ENCODE peak calls at places on chromosomes 1 and 21, in seven cellular contexts. One of them, this sample, is unnamed.

GRCh38 chr1:58017641-58018040 is 528.9 kb downstream of the OMA1 start:
- DNase-seq in SJSA1: no peak
- DNase-seq in hepatocyte: no peak
- DNase-seq in tibial nerve: no peak
- DNase-seq in psoas muscle: no peak
- DNase-seq in heart left ventricle: no peak
- DNase-seq in left ventricle myocardium inferior: no peak
- DNase-seq in this sample: no peak

GRCh38 chr1:161207173-161207572 is 5.0 kb downstream of the NDUFS2 start:
- DNase-seq in tibial nerve: no peak
- DNase-seq in left ventricle myocardium inferior: peak; percentile 52
- DNase-seq in hepatocyte: no peak
- DNase-seq in psoas muscle: peak; percentile 33
- DNase-seq in SJSA1: no peak
- DNase-seq in heart left ventricle: peak; percentile 82
- DNase-seq in this sample: no peak

GRCh38 chr1:36455386-36455785 is 5.1 kb upstream of the OSCP1 start:
- DNase-seq in hepatocyte: no peak
- DNase-seq in SJSA1: no peak
- DNase-seq in psoas muscle: no peak
- DNase-seq in tibial nerve: no peak
- DNase-seq in heart left ventricle: no peak
- DNase-seq in left ventricle myocardium inferior: no peak
- DNase-seq in this sample: no peak

GRCh38 chr1:152347116-152347728 is 12.6 kb downstream of the FLG2 start:
- DNase-seq in SJSA1: peak; percentile 57
- DNase-seq in tibial nerve: peak; percentile 90
- DNase-seq in hepatocyte: peak; percentile 8
- DNase-seq in heart left ventricle: no peak
- DNase-seq in left ventricle myocardium inferior: no peak
- DNase-seq in psoas muscle: no peak
- DNase-seq in this sample: peak; percentile 60

GRCh38 chr21:33949516-33950424 is 34.2 kb upstream of the ATP5PO start:
- DNase-seq in psoas muscle: no peak
- DNase-seq in heart left ventricle: no peak
- DNase-seq in hepatocyte: no peak
- DNase-seq in left ventricle myocardium inferior: no peak
- DNase-seq in tibial nerve: no peak
- DNase-seq in SJSA1: no peak
- DNase-seq in this sample: peak; percentile 65

GRCh38 chr1:180791806-180792205 is 120.9 kb upstream of the KIAA1614 start:
- DNase-seq in left ventricle myocardium inferior: no peak
- DNase-seq in heart left ventricle: no peak
- DNase-seq in SJSA1: no peak
- DNase-seq in hepatocyte: no peak
- DNase-seq in tibial nerve: no peak
- DNase-seq in psoas muscle: no peak
- DNase-seq in this sample: no peak

GRCh38 chr1:91981996-91982609 is 32.9 kb downstream of the BRDT start:
- DNase-seq in psoas muscle: no peak
- DNase-seq in SJSA1: no peak
- DNase-seq in heart left ventricle: no peak
- DNase-seq in left ventricle myocardium inferior: no peak
- DNase-seq in tibial nerve: no peak
- DNase-seq in hepatocyte: no peak
- DNase-seq in this sample: no peak

GRCh38 chr1:239856067-239856466 is 235.6 kb upstream of the FMN2 start:
- DNase-seq in tibial nerve: no peak
- DNase-seq in hepatocyte: no peak
- DNase-seq in SJSA1: no peak
- DNase-seq in psoas muscle: no peak
- DNase-seq in heart left ventricle: no peak
- DNase-seq in left ventricle myocardium inferior: no peak
- DNase-seq in this sample: no peak

GRCh38 chr1:44210595-44210994 is 2.7 kb upstream of the DMAP1 start:
- DNase-seq in heart left ventricle: no peak
- DNase-seq in hepatocyte: no peak
- DNase-seq in tibial nerve: no peak
- DNase-seq in psoas muscle: no peak
- DNase-seq in SJSA1: no peak
- DNase-seq in left ventricle myocardium inferior: no peak
- DNase-seq in this sample: no peak

DNA sequence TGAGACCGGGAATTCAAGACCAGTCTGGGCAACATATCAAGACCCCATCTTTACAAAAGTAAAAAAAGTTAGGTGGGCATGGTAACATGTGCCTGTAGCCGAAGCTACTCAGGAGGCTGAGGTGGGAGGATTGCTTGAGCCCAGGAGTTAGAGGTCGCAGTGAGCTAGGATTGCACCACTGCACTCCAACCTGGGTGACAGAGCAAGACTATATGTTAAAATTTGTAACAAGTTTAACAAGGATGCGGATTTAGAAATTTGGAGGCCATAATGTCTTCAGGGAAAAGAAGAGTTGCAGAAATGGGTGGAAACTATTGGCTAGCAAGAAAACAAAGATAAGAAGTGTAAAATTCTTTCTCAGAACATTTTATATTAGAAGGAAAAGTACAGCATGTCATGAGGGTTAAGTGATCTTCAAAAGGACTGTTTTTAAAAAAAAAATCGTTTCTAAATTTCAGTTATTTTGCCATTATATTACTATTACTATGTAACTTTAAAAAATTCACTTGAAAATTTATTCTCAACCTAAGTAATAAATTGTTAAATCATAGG is 17.6 kb downstream of the SOAT1 start:
- DNase-seq in heart left ventricle: no peak
- DNase-seq in tibial nerve: no peak
- DNase-seq in psoas muscle: no peak
- DNase-seq in SJSA1: no peak
- DNase-seq in hepatocyte: no peak
- DNase-seq in left ventricle myocardium inferior: no peak
- DNase-seq in this sample: no peak
- H3K27ac ChIP-seq in heart left ventricle: no peak overlapping the region
- H3K27ac ChIP-seq in tibial nerve: no peak overlapping the region
- H3K27ac ChIP-seq in psoas muscle: no peak overlapping the region
- H3K27ac ChIP-seq in SJSA1: no peak overlapping the region
- H3K27ac ChIP-seq in hepatocyte: peak overlapping the region; percentile 48
- H3K27ac ChIP-seq in left ventricle myocardium inferior: peak overlapping the region; percentile 41
- H3K27ac ChIP-seq in this sample: no peak overlapping the region

GRCh38 chr21:45556302-45556644 is 14.0 kb upstream of the SLC19A1 start:
- DNase-seq in hepatocyte: no peak
- DNase-seq in left ventricle myocardium inferior: no peak
- DNase-seq in heart left ventricle: no peak
- DNase-seq in SJSA1: no peak
- DNase-seq in tibial nerve: no peak
- DNase-seq in psoas muscle: no peak
- DNase-seq in this sample: no peak
- H3K4me3 ChIP-seq in hepatocyte: no peak overlapping the region
- H3K4me3 ChIP-seq in left ventricle myocardium inferior: peak overlapping the region; percentile 72
- H3K4me3 ChIP-seq in heart left ventricle: peak overlapping the region; percentile 60
- H3K4me3 ChIP-seq in SJSA1: peak overlapping the region; percentile 43
- H3K4me3 ChIP-seq in tibial nerve: peak overlapping the region; percentile 52
- H3K4me3 ChIP-seq in psoas muscle: peak overlapping the region; percentile 67
- H3K4me3 ChIP-seq in this sample: no peak overlapping the region

GRCh38 chr1:102100666-102101065 is 103.9 kb upstream of the OLFM3 start:
- DNase-seq in SJSA1: no peak
- DNase-seq in tibial nerve: no peak
- DNase-seq in left ventricle myocardium inferior: no peak
- DNase-seq in psoas muscle: no peak
- DNase-seq in heart left ventricle: no peak
- DNase-seq in hepatocyte: no peak
- DNase-seq in this sample: no peak

GRCh38 chr1:102105931-102106550 is 109.3 kb upstream of the OLFM3 start:
- DNase-seq in psoas muscle: no peak
- DNase-seq in heart left ventricle: no peak
- DNase-seq in hepatocyte: no peak
- DNase-seq in left ventricle myocardium inferior: no peak
- DNase-seq in tibial nerve: no peak
- DNase-seq in SJSA1: no peak
- DNase-seq in this sample: no peak

GRCh38 chr1:102103645-102104044 is 106.9 kb upstream of the OLFM3 start:
- DNase-seq in left ventricle myocardium inferior: no peak
- DNase-seq in hepatocyte: no peak
- DNase-seq in tibial nerve: no peak
- DNase-seq in SJSA1: no peak
- DNase-seq in heart left ventricle: no peak
- DNase-seq in psoas muscle: no peak
- DNase-seq in this sample: no peak

GRCh38 chr1:102099916-102100315 is 103.2 kb upstream of the OLFM3 start:
- DNase-seq in tibial nerve: no peak
- DNase-seq in SJSA1: no peak
- DNase-seq in hepatocyte: no peak
- DNase-seq in left ventricle myocardium inferior: no peak
- DNase-seq in psoas muscle: no peak
- DNase-seq in heart left ventricle: no peak
- DNase-seq in this sample: no peak

DNA sequence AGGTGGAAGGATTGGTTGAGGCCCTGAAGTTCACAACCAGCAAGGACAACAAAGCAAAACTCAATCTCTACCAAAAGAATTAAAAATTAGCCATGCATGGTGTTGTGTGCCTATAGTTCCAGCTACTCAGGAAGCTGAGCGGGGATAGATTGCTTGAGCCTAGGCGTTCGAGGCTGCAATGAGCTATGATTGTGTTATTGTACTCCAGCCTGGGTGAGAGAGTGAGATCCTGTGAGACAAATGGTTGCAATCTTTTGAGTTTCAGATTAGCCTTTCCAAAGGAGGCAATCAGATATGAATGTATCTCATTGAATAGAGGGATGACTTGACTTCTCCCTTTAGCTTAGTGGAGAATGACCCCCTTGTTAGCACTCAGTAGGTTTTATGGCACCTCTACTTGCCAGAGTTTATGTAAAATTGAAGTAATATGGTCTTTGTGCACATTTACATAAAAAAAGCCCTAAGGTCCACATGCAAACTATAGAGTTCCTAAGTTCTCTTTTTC is 105.6 kb upstream of the OLFM3 start:
- DNase-seq in tibial nerve: no peak
- DNase-seq in psoas muscle: no peak
- DNase-seq in hepatocyte: no peak
- DNase-seq in heart left ventricle: no peak
- DNase-seq in left ventricle myocardium inferior: no peak
- DNase-seq in SJSA1: no peak
- DNase-seq in this sample: no peak
- H3K36me3 ChIP-seq in tibial nerve: no peaks in the 10 kb centered on the region
- H3K36me3 ChIP-seq in psoas muscle: no peaks in the 10 kb centered on the region
- H3K36me3 ChIP-seq in hepatocyte: no peaks in the 10 kb centered on the region
- H3K36me3 ChIP-seq in heart left ventricle: no peaks in the 10 kb centered on the region
- H3K36me3 ChIP-seq in left ventricle myocardium inferior: no peaks in the 10 kb centered on the region
- H3K36me3 ChIP-seq in SJSA1: no peaks in the 10 kb centered on the region
- H3K36me3 ChIP-seq in this sample: no peaks in the 10 kb centered on the region

GRCh38 chr1:32447469-32448185 is 17.2 kb upstream of the ZBTB8B start:
- DNase-seq in left ventricle myocardium inferior: no peak
- DNase-seq in psoas muscle: no peak
- DNase-seq in heart left ventricle: no peak
- DNase-seq in SJSA1: peak; percentile 81
- DNase-seq in tibial nerve: no peak
- DNase-seq in hepatocyte: peak; percentile 62
- DNase-seq in this sample: no peak
- H3K27ac ChIP-seq in left ventricle myocardium inferior: no peak overlapping the region
- H3K27ac ChIP-seq in psoas muscle: no peak overlapping the region
- H3K27ac ChIP-seq in heart left ventricle: no peak overlapping the region
- H3K27ac ChIP-seq in SJSA1: peak overlapping the region; percentile 48
- H3K27ac ChIP-seq in tibial nerve: no peak overlapping the region
- H3K27ac ChIP-seq in hepatocyte: peak overlapping the region; percentile 67
- H3K27ac ChIP-seq in this sample: no peak overlapping the region

GRCh38 chr1:221961532-221962292 is 219.8 kb upstream of the DUSP10 start:
- DNase-seq in psoas muscle: no peak
- DNase-seq in tibial nerve: no peak
- DNase-seq in heart left ventricle: no peak
- DNase-seq in SJSA1: peak; percentile 85
- DNase-seq in hepatocyte: peak; percentile 41
- DNase-seq in left ventricle myocardium inferior: no peak
- DNase-seq in this sample: peak; percentile 44
- H3K4me3 ChIP-seq in psoas muscle: no peak overlapping the region
- H3K4me3 ChIP-seq in tibial nerve: no peak overlapping the region
- H3K4me3 ChIP-seq in heart left ventricle: no peak overlapping the region
- H3K4me3 ChIP-seq in SJSA1: no peak overlapping the region
- H3K4me3 ChIP-seq in hepatocyte: no peak overlapping the region
- H3K4me3 ChIP-seq in left ventricle myocardium inferior: no peak overlapping the region
- H3K4me3 ChIP-seq in this sample: no peak overlapping the region

GRCh38 chr21:42562258-42562657 is 48.6 kb downstream of the SLC37A1 start:
- DNase-seq in SJSA1: no peak
- DNase-seq in heart left ventricle: no peak
- DNase-seq in left ventricle myocardium inferior: no peak
- DNase-seq in hepatocyte: no peak
- DNase-seq in psoas muscle: no peak
- DNase-seq in tibial nerve: no peak
- DNase-seq in this sample: no peak
- H3K36me3 ChIP-seq in SJSA1: no peaks in the 10 kb centered on the region
- H3K36me3 ChIP-seq in heart left ventricle: peaks cover 47% of the 10 kb centered on the region
- H3K36me3 ChIP-seq in left ventricle myocardium inferior: peaks cover 65% of the 10 kb centered on the region
- H3K36me3 ChIP-seq in hepatocyte: no peaks in the 10 kb centered on the region
- H3K36me3 ChIP-seq in psoas muscle: peaks cover 94% of the 10 kb centered on the region
- H3K36me3 ChIP-seq in tibial nerve: no peaks in the 10 kb centered on the region
- H3K36me3 ChIP-seq in this sample: peaks cover 27% of the 10 kb centered on the region

DNA sequence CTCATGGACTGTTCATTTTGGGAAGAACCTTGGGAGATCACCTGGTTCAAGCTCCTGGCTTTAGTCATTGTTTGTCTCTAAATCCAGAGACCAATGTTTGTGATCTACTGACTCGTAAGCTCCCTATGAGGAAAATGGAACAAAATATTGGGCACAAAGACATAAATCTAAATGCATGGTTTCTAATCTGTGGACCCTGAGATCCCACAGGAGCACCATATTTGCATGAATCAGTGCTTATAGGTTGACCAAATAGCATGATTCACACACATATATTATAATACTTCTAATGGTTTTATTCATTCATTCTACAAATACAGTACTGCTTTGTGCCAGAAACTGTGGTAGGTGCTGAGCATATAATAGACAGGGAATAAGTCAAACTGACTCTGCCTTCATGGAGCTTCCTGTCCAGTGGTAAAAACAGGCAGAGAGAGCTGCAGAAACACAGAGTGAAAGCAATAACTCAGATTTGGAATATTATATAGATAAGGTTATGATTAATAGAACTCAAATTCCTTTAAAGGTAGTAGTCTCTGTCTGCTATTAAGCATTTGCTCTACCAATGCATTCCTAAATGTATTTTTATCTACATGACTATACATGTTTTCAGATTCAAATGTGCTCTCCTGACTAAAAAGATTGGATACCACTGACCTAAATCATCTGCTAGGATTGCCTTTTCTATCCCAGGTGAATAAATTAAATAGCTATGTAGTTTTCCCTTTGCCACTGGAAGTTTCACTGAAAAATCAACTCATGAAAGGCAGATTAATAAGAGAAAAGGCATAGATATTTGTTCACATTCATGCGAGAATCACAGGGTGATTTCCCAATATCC is 198.6 kb upstream of the CAMK1G start:
- DNase-seq in SJSA1: no peak
- DNase-seq in tibial nerve: no peak
- DNase-seq in heart left ventricle: no peak
- DNase-seq in left ventricle myocardium inferior: no peak
- DNase-seq in psoas muscle: no peak
- DNase-seq in hepatocyte: no peak
- DNase-seq in this sample: no peak
- H3K27ac ChIP-seq in SJSA1: no peak overlapping the region
- H3K27ac ChIP-seq in tibial nerve: no peak overlapping the region
- H3K27ac ChIP-seq in heart left ventricle: no peak overlapping the region
- H3K27ac ChIP-seq in left ventricle myocardium inferior: no peak overlapping the region
- H3K27ac ChIP-seq in psoas muscle: no peak overlapping the region
- H3K27ac ChIP-seq in hepatocyte: peak overlapping the region; percentile 10
- H3K27ac ChIP-seq in this sample: no peak overlapping the region

DNA sequence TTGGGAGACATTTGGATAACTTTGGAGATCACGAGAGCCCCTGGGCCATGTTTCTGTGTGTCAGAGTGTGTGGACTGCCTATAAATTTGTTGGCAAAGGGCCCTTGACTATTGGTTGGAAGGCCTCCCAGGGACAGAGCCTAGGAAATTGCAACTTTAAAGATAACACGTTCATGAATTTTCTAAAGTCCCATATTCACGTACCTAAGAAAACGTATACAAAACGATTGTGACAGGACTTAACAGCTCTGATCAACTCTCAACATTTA is 55.8 kb downstream of the DOP1B start:
- DNase-seq in left ventricle myocardium inferior: no peak
- DNase-seq in heart left ventricle: no peak
- DNase-seq in hepatocyte: no peak
- DNase-seq in SJSA1: no peak
- DNase-seq in tibial nerve: no peak
- DNase-seq in psoas muscle: no peak
- DNase-seq in this sample: no peak
- H3K4me3 ChIP-seq in left ventricle myocardium inferior: no peak overlapping the region
- H3K4me3 ChIP-seq in heart left ventricle: no peak overlapping the region
- H3K4me3 ChIP-seq in hepatocyte: no peak overlapping the region
- H3K4me3 ChIP-seq in SJSA1: no peak overlapping the region
- H3K4me3 ChIP-seq in tibial nerve: no peak overlapping the region
- H3K4me3 ChIP-seq in psoas muscle: no peak overlapping the region
- H3K4me3 ChIP-seq in this sample: no peak overlapping the region

This sample was measured in CD4-positive, alpha-beta memory T cell.